ENCODE peak calls at places on chromosomes 5 and 9, in four cellular contexts. A is RCC 7860; F is CD8-positive, alpha-beta memory T cell; J is NCI-H774. K is an unnamed sample.

GRCh38 chr5:143086851-143087637 is 316.4 kb downstream of the NR3C1 start:
- DNase-seq in A (no peak), F (no peak), J (no peak), K (no peak)

GRCh38 chr5:167442922-167443321 is 848.5 kb upstream of the WWC1 start:
- DNase-seq in A (no peak), F (no peak), J (no peak), K (no peak)

GRCh38 chr9:30796806-30797205 is 1587.6 kb upstream of the ACO1 start:
- DNase-seq in A (no peak), F (no peak), J (no peak), K (no peak)

GRCh38 chr9:121893787-121894186 is 199.3 kb downstream of the TTLL11 start:
- DNase-seq in A (no peak), F (no peak), J (no peak), K (no peak)

GRCh38 chr9:21996438-21996837 is 1.8 kb downstream of the CDKN2B-AS1 start:
- DNase-seq in A (no peak), F (no peak), J (peak; percentile 72), K (no peak)

GRCh38 chr5:83167506-83167905 is 90.2 kb downstream of the XRCC4 start:
- DNase-seq in A (no peak), F (no peak), J (no peak), K (no peak)

GRCh38 chr9:133979124-133979920 is 12.8 kb downstream of the VAV2 start:
- DNase-seq in A (no peak), F (no peak), J (no peak), K (no peak)

GRCh38 chr9:109244179-109245132 is 76.4 kb downstream of the EPB41L4B start:
- DNase-seq in A (peak; percentile 46), F (peak; percentile 31), J (peak; percentile 55), K (peak; percentile 13)

GRCh38 chr9:114718801-114719221 is 36.8 kb upstream of the TEX48 start:
- DNase-seq in A (peak; percentile 81), F (peak; percentile 54), J (no peak), K (no peak)

GRCh38 chr9:120971938-120972337 is 45.3 kb upstream of the TRAF1 start:
- DNase-seq in A (no peak), F (no peak), J (no peak), K (no peak)

GRCh38 chr9:130110596-130111021 is 56.9 kb downstream of the GPR107 start:
- DNase-seq in A (no peak), F (no peak), J (no peak), K (no peak)

GRCh38 chr9:35618854-35619799 is 914 bp upstream of the CD72 start:
- DNase-seq in A (no peak), F (peak; percentile 45), J (no peak), K (no peak)

GRCh38 chr5:37533851-37534250 is 154.7 kb downstream of the WDR70 start:
- DNase-seq in A (no peak), F (no peak), J (no peak), K (no peak)

GRCh38 chr5:139745800-139746690 is 49.6 kb upstream of the PSD2 start:
- DNase-seq in A (peak; percentile 88), F (peak; percentile 45), J (no peak), K (peak; percentile 56)

GRCh38 chr9:107174441-107174840 is 108.6 kb upstream of the RAD23B start:
- DNase-seq in A (no peak), F (no peak), J (no peak), K (no peak)

GRCh38 chr9:115262477-115262876 is 144.5 kb upstream of the TNC start:
- DNase-seq in A (peak; percentile 97), F (no peak), J (peak; percentile 97), K (no peak)

GRCh38 chr5:14956423-14957046 is 85.0 kb upstream of the ANKH start:
- DNase-seq in A (no peak), F (no peak), J (no peak), K (no peak)

GRCh38 chr9:129675656-129676055 is 10.2 kb downstream of the PRRX2 start:
- DNase-seq in A (no peak), F (no peak), J (no peak), K (no peak)

K was measured in anterior cingulate cortex.